ENCODE peak calls at places on chromosomes 11 and 22, in seven cellular contexts. One of them, this sample, is unnamed.

GRCh38 chr22:23287136-23288095 is 107.1 kb downstream of the BCR start:
- DNase-seq in HCT116: no peak
- DNase-seq in fibroblast of lung: no peak
- DNase-seq in gastrocnemius medialis: no peak
- DNase-seq in fibroblast of mammary gland: no peak
- DNase-seq in brain microvascular endothelial cell: no peak
- DNase-seq in BJ: no peak
- DNase-seq in this sample: no peak

GRCh38 chr11:115433376-115433775 is 70.8 kb downstream of the CADM1 start:
- DNase-seq in HCT116: no peak
- DNase-seq in BJ: no peak
- DNase-seq in fibroblast of mammary gland: no peak
- DNase-seq in brain microvascular endothelial cell: no peak
- DNase-seq in fibroblast of lung: no peak
- DNase-seq in gastrocnemius medialis: no peak
- DNase-seq in this sample: no peak

GRCh38 chr22:20811971-20812660 is 38.2 kb downstream of the SERPIND1 start:
- DNase-seq in gastrocnemius medialis: no peak
- DNase-seq in fibroblast of mammary gland: no peak
- DNase-seq in BJ: no peak
- DNase-seq in fibroblast of lung: no peak
- DNase-seq in HCT116: no peak
- DNase-seq in brain microvascular endothelial cell: no peak
- DNase-seq in this sample: no peak

GRCh38 chr22:17903564-17904295 is 120.6 kb downstream of the MICAL3 start:
- DNase-seq in fibroblast of mammary gland: no peak
- DNase-seq in gastrocnemius medialis: no peak
- DNase-seq in BJ: no peak
- DNase-seq in HCT116: no peak
- DNase-seq in fibroblast of lung: no peak
- DNase-seq in brain microvascular endothelial cell: no peak
- DNase-seq in this sample: peak; percentile 31

GRCh38 chr22:32539631-32540449 is 65.2 kb downstream of the FBXO7 start:
- DNase-seq in gastrocnemius medialis: no peak
- DNase-seq in brain microvascular endothelial cell: no peak
- DNase-seq in HCT116: no peak
- DNase-seq in fibroblast of lung: peak; percentile 67
- DNase-seq in BJ: no peak
- DNase-seq in fibroblast of mammary gland: no peak
- DNase-seq in this sample: no peak

GRCh38 chr22:19868773-19869471 is 14.2 kb upstream of the GNB1L start:
- DNase-seq in HCT116: no peak
- DNase-seq in BJ: no peak
- DNase-seq in gastrocnemius medialis: peak; percentile 6
- DNase-seq in brain microvascular endothelial cell: no peak
- DNase-seq in fibroblast of lung: no peak
- DNase-seq in fibroblast of mammary gland: no peak
- DNase-seq in this sample: no peak

GRCh38 chr11:16418698-16419097 is 62.4 kb upstream of the SOX6 start:
- DNase-seq in fibroblast of mammary gland: no peak
- DNase-seq in BJ: no peak
- DNase-seq in gastrocnemius medialis: no peak
- DNase-seq in HCT116: no peak
- DNase-seq in brain microvascular endothelial cell: no peak
- DNase-seq in fibroblast of lung: no peak
- DNase-seq in this sample: no peak

GRCh38 chr11:64330888-64331287 is 9.1 kb upstream of the CCDC88B start:
- DNase-seq in fibroblast of lung: no peak
- DNase-seq in brain microvascular endothelial cell: no peak
- DNase-seq in fibroblast of mammary gland: no peak
- DNase-seq in gastrocnemius medialis: no peak
- DNase-seq in BJ: no peak
- DNase-seq in HCT116: no peak
- DNase-seq in this sample: no peak

GRCh38 chr11:84212467-84213390 is 926.6 kb upstream of the CCDC90B start:
- DNase-seq in fibroblast of lung: peak; percentile 2
- DNase-seq in HCT116: no peak
- DNase-seq in gastrocnemius medialis: no peak
- DNase-seq in fibroblast of mammary gland: peak; percentile 6
- DNase-seq in BJ: no peak
- DNase-seq in brain microvascular endothelial cell: no peak
- DNase-seq in this sample: no peak

GRCh38 chr11:278001-278951 is at the start of gene NLRP6:
- DNase-seq in BJ: no peak
- DNase-seq in fibroblast of lung: no peak
- DNase-seq in brain microvascular endothelial cell: no peak
- DNase-seq in fibroblast of mammary gland: no peak
- DNase-seq in gastrocnemius medialis: no peak
- DNase-seq in HCT116: no peak
- DNase-seq in this sample: no peak

GRCh38 chr11:120004723-120005122 is 133.2 kb downstream of the TRIM29 start:
- DNase-seq in fibroblast of mammary gland: no peak
- DNase-seq in BJ: no peak
- DNase-seq in HCT116: no peak
- DNase-seq in fibroblast of lung: no peak
- DNase-seq in gastrocnemius medialis: no peak
- DNase-seq in brain microvascular endothelial cell: no peak
- DNase-seq in this sample: no peak

GRCh38 chr11:106447631-106448191 is 370.2 kb downstream of the AASDHPPT start:
- DNase-seq in gastrocnemius medialis: no peak
- DNase-seq in brain microvascular endothelial cell: no peak
- DNase-seq in HCT116: no peak
- DNase-seq in fibroblast of mammary gland: peak; percentile 29
- DNase-seq in fibroblast of lung: no peak
- DNase-seq in BJ: no peak
- DNase-seq in this sample: peak; percentile 66

GRCh38 chr11:35040221-35040942 is 98.6 kb upstream of the CD44 start:
- DNase-seq in BJ: no peak
- DNase-seq in fibroblast of lung: peak; percentile 90
- DNase-seq in HCT116: no peak
- DNase-seq in brain microvascular endothelial cell: peak; percentile 86
- DNase-seq in fibroblast of mammary gland: peak; percentile 86
- DNase-seq in gastrocnemius medialis: peak; percentile 50
- DNase-seq in this sample: peak; percentile 61

GRCh38 chr11:11356842-11357241 is 3.8 kb upstream of the CSNK2A3 start:
- DNase-seq in gastrocnemius medialis: no peak
- DNase-seq in brain microvascular endothelial cell: no peak
- DNase-seq in fibroblast of lung: no peak
- DNase-seq in fibroblast of mammary gland: no peak
- DNase-seq in HCT116: no peak
- DNase-seq in BJ: no peak
- DNase-seq in this sample: no peak

GRCh38 chr11:68432874-68433273 is 27.7 kb upstream of the PPP6R3 start:
- DNase-seq in fibroblast of lung: no peak
- DNase-seq in fibroblast of mammary gland: no peak
- DNase-seq in BJ: no peak
- DNase-seq in HCT116: no peak
- DNase-seq in gastrocnemius medialis: no peak
- DNase-seq in brain microvascular endothelial cell: no peak
- DNase-seq in this sample: no peak

GRCh38 chr11:75474240-75474639 is 41.2 kb upstream of the KLHL35 start:
- DNase-seq in brain microvascular endothelial cell: no peak
- DNase-seq in gastrocnemius medialis: no peak
- DNase-seq in BJ: no peak
- DNase-seq in fibroblast of mammary gland: peak; percentile 39
- DNase-seq in HCT116: no peak
- DNase-seq in fibroblast of lung: peak; percentile 36
- DNase-seq in this sample: peak; percentile 16

GRCh38 chr11:34219862-34220490 is 114.5 kb downstream of the NAT10 start:
- DNase-seq in brain microvascular endothelial cell: no peak
- DNase-seq in HCT116: no peak
- DNase-seq in BJ: no peak
- DNase-seq in gastrocnemius medialis: peak; percentile 40
- DNase-seq in fibroblast of mammary gland: no peak
- DNase-seq in fibroblast of lung: no peak
- DNase-seq in this sample: no peak

GRCh38 chr11:27398413-27398780 is 35.4 kb upstream of the CCDC34 start:
- DNase-seq in fibroblast of mammary gland: no peak
- DNase-seq in BJ: no peak
- DNase-seq in brain microvascular endothelial cell: no peak
- DNase-seq in fibroblast of lung: no peak
- DNase-seq in HCT116: no peak
- DNase-seq in gastrocnemius medialis: no peak
- DNase-seq in this sample: no peak

GRCh38 chr11:19372381-19372780 is 131.6 kb upstream of the E2F8 start:
- DNase-seq in fibroblast of mammary gland: no peak
- DNase-seq in HCT116: no peak
- DNase-seq in brain microvascular endothelial cell: no peak
- DNase-seq in gastrocnemius medialis: no peak
- DNase-seq in BJ: no peak
- DNase-seq in fibroblast of lung: no peak
- DNase-seq in this sample: no peak

GRCh38 chr11:32487270-32487669 is 51.9 kb upstream of the WT1 start:
- DNase-seq in fibroblast of lung: no peak
- DNase-seq in brain microvascular endothelial cell: no peak
- DNase-seq in HCT116: peak; percentile 13
- DNase-seq in fibroblast of mammary gland: no peak
- DNase-seq in gastrocnemius medialis: no peak
- DNase-seq in BJ: no peak
- DNase-seq in this sample: no peak
- TF ChIP-seq CTCF in fibroblast of lung: peak; percentile 24
- TF ChIP-seq CTCF in brain microvascular endothelial cell: peak; percentile 45
- TF ChIP-seq CTCF in HCT116: peak; percentile 47
- TF ChIP-seq CTCF in fibroblast of mammary gland: no peak
- TF ChIP-seq CTCF in gastrocnemius medialis: no peak
- TF ChIP-seq CTCF in BJ: peak; percentile 17
- TF ChIP-seq CTCF in this sample: no peak

GRCh38 chr11:80163011-80163410 is 722.2 kb upstream of the TENM4 start:
- DNase-seq in HCT116: no peak
- DNase-seq in BJ: no peak
- DNase-seq in brain microvascular endothelial cell: peak; percentile 32
- DNase-seq in fibroblast of mammary gland: no peak
- DNase-seq in fibroblast of lung: peak; percentile 81
- DNase-seq in gastrocnemius medialis: no peak
- DNase-seq in this sample: no peak

GRCh38 chr11:80162387-80162786 is 721.6 kb upstream of the TENM4 start:
- DNase-seq in brain microvascular endothelial cell: no peak
- DNase-seq in fibroblast of lung: no peak
- DNase-seq in HCT116: no peak
- DNase-seq in gastrocnemius medialis: no peak
- DNase-seq in fibroblast of mammary gland: no peak
- DNase-seq in BJ: no peak
- DNase-seq in this sample: no peak

GRCh38 chr11:80165763-80166162 is 724.9 kb upstream of the TENM4 start:
- DNase-seq in HCT116: no peak
- DNase-seq in brain microvascular endothelial cell: peak; percentile 31
- DNase-seq in fibroblast of lung: peak; percentile 47
- DNase-seq in gastrocnemius medialis: no peak
- DNase-seq in fibroblast of mammary gland: peak; percentile 7
- DNase-seq in BJ: no peak
- DNase-seq in this sample: no peak

GRCh38 chr11:80167766-80168165 is 726.9 kb upstream of the TENM4 start:
- DNase-seq in fibroblast of mammary gland: no peak
- DNase-seq in gastrocnemius medialis: no peak
- DNase-seq in fibroblast of lung: peak; percentile 51
- DNase-seq in brain microvascular endothelial cell: no peak
- DNase-seq in BJ: no peak
- DNase-seq in HCT116: no peak
- DNase-seq in this sample: no peak

GRCh38 chr11:80163441-80163840 is 722.6 kb upstream of the TENM4 start:
- DNase-seq in gastrocnemius medialis: no peak
- DNase-seq in brain microvascular endothelial cell: no peak
- DNase-seq in fibroblast of lung: no peak
- DNase-seq in fibroblast of mammary gland: no peak
- DNase-seq in HCT116: no peak
- DNase-seq in BJ: no peak
- DNase-seq in this sample: no peak
- TF ChIP-seq CTCF in gastrocnemius medialis: no peak
- TF ChIP-seq CTCF in brain microvascular endothelial cell: no peak
- TF ChIP-seq CTCF in fibroblast of lung: no peak
- TF ChIP-seq CTCF in fibroblast of mammary gland: no peak
- TF ChIP-seq CTCF in HCT116: no peak
- TF ChIP-seq CTCF in BJ: no peak
- TF ChIP-seq CTCF in this sample: no peak

GRCh38 chr11:77113382-77114088 is 10.9 kb downstream of the OMP start:
- DNase-seq in brain microvascular endothelial cell: no peak
- DNase-seq in BJ: no peak
- DNase-seq in HCT116: no peak
- DNase-seq in fibroblast of mammary gland: peak; percentile 47
- DNase-seq in fibroblast of lung: peak; percentile 29
- DNase-seq in gastrocnemius medialis: no peak
- DNase-seq in this sample: no peak
- TF ChIP-seq CTCF in brain microvascular endothelial cell: peak; percentile 87
- TF ChIP-seq CTCF in BJ: peak; percentile 74
- TF ChIP-seq CTCF in HCT116: peak; percentile 83
- TF ChIP-seq CTCF in fibroblast of mammary gland: peak; percentile 60
- TF ChIP-seq CTCF in fibroblast of lung: peak; percentile 69
- TF ChIP-seq CTCF in gastrocnemius medialis: no peak
- TF ChIP-seq CTCF in this sample: peak; percentile 84

GRCh38 chr11:86918943-86919342 is 36.3 kb downstream of the FZD4 start:
- DNase-seq in fibroblast of lung: peak; percentile 80
- DNase-seq in fibroblast of mammary gland: no peak
- DNase-seq in BJ: no peak
- DNase-seq in gastrocnemius medialis: no peak
- DNase-seq in HCT116: no peak
- DNase-seq in brain microvascular endothelial cell: peak; percentile 56
- DNase-seq in this sample: no peak

GRCh38 chr11:86916330-86916729 is 38.9 kb downstream of the FZD4 start:
- DNase-seq in brain microvascular endothelial cell: peak; percentile 83
- DNase-seq in gastrocnemius medialis: no peak
- DNase-seq in BJ: peak; percentile 57
- DNase-seq in fibroblast of lung: peak; percentile 92
- DNase-seq in fibroblast of mammary gland: peak; percentile 59
- DNase-seq in HCT116: peak; percentile 10
- DNase-seq in this sample: peak; percentile 78

GRCh38 chr11:86917577-86917976 is 37.6 kb downstream of the FZD4 start:
- DNase-seq in fibroblast of lung: peak; percentile 86
- DNase-seq in gastrocnemius medialis: no peak
- DNase-seq in brain microvascular endothelial cell: no peak
- DNase-seq in HCT116: no peak
- DNase-seq in BJ: no peak
- DNase-seq in fibroblast of mammary gland: no peak
- DNase-seq in this sample: no peak

GRCh38 chr11:86922225-86922624 is 33.0 kb downstream of the FZD4 start:
- DNase-seq in fibroblast of mammary gland: no peak
- DNase-seq in BJ: no peak
- DNase-seq in gastrocnemius medialis: no peak
- DNase-seq in HCT116: no peak
- DNase-seq in fibroblast of lung: no peak
- DNase-seq in brain microvascular endothelial cell: no peak
- DNase-seq in this sample: no peak

DNA sequence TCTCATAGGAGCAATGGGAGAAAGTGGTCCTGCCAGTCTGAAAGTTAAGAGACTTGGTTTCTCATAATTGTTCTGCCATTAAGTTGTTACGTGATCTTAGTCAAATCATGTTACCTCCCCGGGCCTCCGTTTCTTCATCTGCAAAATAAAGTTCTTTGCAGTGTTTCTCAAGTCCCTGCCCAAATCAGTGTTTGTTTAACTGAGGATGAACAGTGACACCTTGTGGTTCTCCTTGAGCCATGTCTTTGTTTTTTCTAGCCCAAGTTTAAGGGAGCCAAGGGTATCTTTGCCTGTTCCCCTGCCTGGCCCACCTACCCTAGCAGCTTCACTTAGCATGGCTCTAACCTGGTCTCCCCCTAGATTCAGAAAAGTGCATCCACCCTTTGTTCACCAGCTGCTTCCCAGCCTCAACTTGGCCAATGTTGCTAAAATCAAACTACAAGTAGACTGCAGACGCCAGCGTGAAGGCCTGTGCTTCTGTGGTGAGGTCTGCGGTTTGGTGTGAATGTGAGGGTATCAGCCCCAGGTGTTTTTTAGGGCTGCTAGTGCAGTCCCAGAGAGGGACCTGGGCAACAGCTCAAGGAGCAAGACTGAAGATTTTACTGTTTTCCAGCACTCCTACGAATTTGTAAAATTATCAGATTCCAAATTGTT is 35.5 kb downstream of the FZD4 start:
- DNase-seq in HCT116: peak; percentile 54
- DNase-seq in gastrocnemius medialis: no peak
- DNase-seq in brain microvascular endothelial cell: peak; percentile 78
- DNase-seq in BJ: no peak
- DNase-seq in fibroblast of mammary gland: peak; percentile 83
- DNase-seq in fibroblast of lung: peak; percentile 79
- DNase-seq in this sample: peak; percentile 61
- TF ChIP-seq CTCF in HCT116: peak; percentile 77
- TF ChIP-seq CTCF in gastrocnemius medialis: peak; percentile 37
- TF ChIP-seq CTCF in brain microvascular endothelial cell: peak; percentile 74
- TF ChIP-seq CTCF in BJ: peak; percentile 73
- TF ChIP-seq CTCF in fibroblast of mammary gland: peak; percentile 79
- TF ChIP-seq CTCF in fibroblast of lung: peak; percentile 79
- TF ChIP-seq CTCF in this sample: peak; percentile 65

This sample was measured in foreskin fibroblast.